ENCODE peak calls at places on chromosomes 5 and 9, in four cellular contexts. E is foreskin fibroblast, O is GM23338, B is endodermal cell. F is an unnamed sample.

GRCh38 chr9:8186553-8186952 is 387.0 kb upstream of the DMAC1 start:
- DNase-seq in E (no peak), O (no peak), B (no peak), F (no peak)

GRCh38 chr5:95823241-95823737 is 763 bp upstream of the GLRX start:
- DNase-seq in E (no peak), O (no peak), B (peak), F (no peak)

GRCh38 chr5:56815657-56816545 is 552 bp downstream of the MAP3K1 start:
- DNase-seq in E (peak), O (peak), B (peak), F (no peak)

GRCh38 chr9:78620764-78621163 is 323.8 kb downstream of the PSAT1 start:
- DNase-seq in E (peak), O (no peak), B (no peak), F (peak)

GRCh38 chr5:43078956-43079355 is 38.8 kb upstream of the ANXA2R start:
- DNase-seq in E (peak), O (peak), B (no peak), F (peak)

GRCh38 chr5:64939772-64940510 is 171.2 kb downstream of the CWC27 start:
- DNase-seq in E (peak), O (peak), B (peak), F (peak)

GRCh38 chr9:105842023-105842644 is 147.8 kb downstream of the TMEM38B start:
- DNase-seq in E (peak), O (peak), B (peak), F (peak)

GRCh38 chr5:176535101-176535654 is 2.0 kb downstream of the RNF44 start:
- DNase-seq in E (peak), O (no peak), B (peak), F (no peak)

GRCh38 chr5:75656311-75657003 is 45.2 kb downstream of the ANKDD1B start:
- DNase-seq in E (peak), O (peak), B (no peak), F (peak)

GRCh38 chr9:88198346-88198807 is 60.1 kb upstream of the SPATA31C2 start:
- DNase-seq in E (peak), O (no peak), B (no peak), F (peak)

GRCh38 chr5:119274024-119274766 is 81.6 kb upstream of the TNFAIP8 start:
- DNase-seq in E (no peak), O (no peak), B (no peak), F (no peak)
- H3K4me3 ChIP-seq in E (no peak), O (no peak), B (peak), F (no peak)

GRCh38 chr5:78362220-78362619 is 1.8 kb downstream of the SCAMP1 start:
- DNase-seq in E (no peak), O (no peak), B (no peak), F (no peak)
- H3K4me3 ChIP-seq in E (no peak), O (peak), B (peak), F (no peak)

GRCh38 chr9:96874201-96874785 is 20.0 kb upstream of the ZNF782 start:
- DNase-seq in E (no peak), O (no peak), B (no peak), F (no peak)
- H3K4me3 ChIP-seq in E (no peak), O (no peak), B (no peak), F (no peak)

GRCh38 chr9:22210936-22211335 is 201.8 kb upstream of the CDKN2B start:
- DNase-seq in E (peak), O (no peak), B (no peak), F (no peak)
- H3K4me3 ChIP-seq in E (no peak), O (no peak), B (no peak), F (no peak)

F was measured in cardiac fibroblast.